ENCODE peak calls at places on chromosomes 1 and 21, in eight cellular contexts. P, C, T, I, S, G, A and Z are unnamed samples.

GRCh38 chr1:43949663-43950062 is 2.9 kb downstream of the IPO13 start:
- DNase-seq in P (no peak), C (no peak), T (no peak), I (no peak), S (no peak), G (no peak), A (no peak), Z (no peak)

GRCh38 chr1:119008483-119009299 is 20.5 kb upstream of the TBX15 start:
- DNase-seq in P (no peak), C (peak), T (peak), I (peak), S (peak), G (no peak), A (no peak), Z (no peak)

GRCh38 chr1:212749924-212750535 is 41.5 kb downstream of the NSL1 start:
- DNase-seq in P (no peak), C (no peak), T (peak), I (peak), S (peak), G (no peak), A (peak), Z (no peak)

GRCh38 chr1:231677442-231677841 is 50.9 kb downstream of the DISC1 start:
- DNase-seq in P (no peak), C (no peak), T (no peak), I (no peak), S (no peak), G (no peak), A (no peak), Z (no peak)

GRCh38 chr1:108521990-108522393 is 37.9 kb upstream of the EEIG2 start:
- DNase-seq in P (no peak), C (no peak), T (no peak), I (no peak), S (no peak), G (no peak), A (no peak), Z (no peak)

GRCh38 chr1:239719642-239720258 is 333.4 kb downstream of the CHRM3 start:
- DNase-seq in P (no peak), C (no peak), T (no peak), I (no peak), S (no peak), G (no peak), A (no peak), Z (no peak)

GRCh38 chr1:40404670-40405462 is 31.3 kb downstream of the SMAP2 start:
- DNase-seq in P (no peak), C (no peak), T (peak), I (peak), S (peak), G (no peak), A (peak), Z (no peak)

GRCh38 chr1:226995064-226995965 is 55.2 kb downstream of the COQ8A start:
- DNase-seq in P (no peak), C (no peak), T (no peak), I (no peak), S (no peak), G (no peak), A (no peak), Z (no peak)

GRCh38 chr1:905071-905749 is 18.5 kb upstream of the SAMD11 start:
- DNase-seq in P (no peak), C (peak), T (no peak), I (no peak), S (no peak), G (peak), A (no peak), Z (peak)

GRCh38 chr1:112938188-112938587 is 17.8 kb downstream of the SLC16A1 start:
- DNase-seq in P (no peak), C (no peak), T (no peak), I (no peak), S (peak), G (no peak), A (no peak), Z (no peak)

GRCh38 chr1:170604065-170604464 is 59.9 kb upstream of the PRRX1 start:
- DNase-seq in P (no peak), C (no peak), T (no peak), I (no peak), S (no peak), G (no peak), A (no peak), Z (no peak)

GRCh38 chr1:159079518-159079917 is 3.0 kb upstream of the AIM2 start:
- DNase-seq in P (no peak), C (no peak), T (no peak), I (no peak), S (no peak), G (no peak), A (no peak), Z (no peak)

GRCh38 chr21:26050857-26051256 is 119.7 kb downstream of the APP start:
- DNase-seq in P (no peak), C (no peak), T (no peak), I (no peak), S (no peak), G (no peak), A (no peak), Z (no peak)

GRCh38 chr1:156832434-156832833 is 15.8 kb upstream of the SH2D2A start:
- DNase-seq in P (no peak), C (no peak), T (no peak), I (no peak), S (no peak), G (no peak), A (no peak), Z (no peak)

GRCh38 chr1:56709269-56709880 is 64.3 kb downstream of the PRKAA2 start:
- DNase-seq in P (no peak), C (no peak), T (peak), I (peak), S (peak), G (no peak), A (no peak), Z (no peak)

GRCh38 chr1:169012416-169012815 is 94.1 kb upstream of the ATP1B1 start:
- DNase-seq in P (no peak), C (no peak), T (no peak), I (no peak), S (no peak), G (no peak), A (no peak), Z (no peak)

GRCh38 chr1:174605198-174605597 is 157.4 kb downstream of the GPR52 start:
- DNase-seq in P (no peak), C (no peak), T (no peak), I (no peak), S (no peak), G (no peak), A (no peak), Z (no peak)

GRCh38 chr1:37793773-37794371 is at the start of gene MANEAL:
- DNase-seq in P (no peak), C (peak), T (no peak), I (peak), S (peak), G (peak), A (no peak), Z (peak)

GRCh38 chr1:32273389-32274208 is 18.3 kb upstream of the HDAC1 start:
- DNase-seq in P (no peak), C (no peak), T (no peak), I (peak), S (no peak), G (no peak), A (peak), Z (no peak)

GRCh38 chr21:45265721-45266517 is 21.8 kb downstream of the POFUT2 start:
- DNase-seq in P (no peak), C (peak), T (no peak), I (no peak), S (no peak), G (no peak), A (no peak), Z (no peak)

GRCh38 chr1:226870323-226871046 is at the start of gene PSEN2:
- DNase-seq in P (peak), C (peak), T (no peak), I (peak), S (peak), G (peak), A (no peak), Z (peak)

GRCh38 chr1:160827418-160827817 is 31.4 kb downstream of the LY9 start:
- DNase-seq in P (no peak), C (no peak), T (no peak), I (no peak), S (no peak), G (peak), A (no peak), Z (peak)

GRCh38 chr1:64263335-64263734 is 59.9 kb downstream of the UBE2U start:
- DNase-seq in P (peak), C (no peak), T (no peak), I (no peak), S (no peak), G (no peak), A (peak), Z (no peak)

GRCh38 chr1:182101415-182102041 is 40.0 kb upstream of the ZNF648 start:
- DNase-seq in P (no peak), C (no peak), T (no peak), I (peak), S (no peak), G (peak), A (peak), Z (no peak)

GRCh38 chr1:165060285-165060793 is 296.2 kb downstream of the LMX1A start:
- DNase-seq in P (no peak), C (no peak), T (no peak), I (no peak), S (no peak), G (no peak), A (no peak), Z (no peak)

GRCh38 chr1:190067592-190067991 is 410.1 kb downstream of the BRINP3 start:
- DNase-seq in P (no peak), C (no peak), T (no peak), I (peak), S (peak), G (no peak), A (no peak), Z (no peak)

GRCh38 chr1:91548382-91549040 is 47.9 kb downstream of the CDC7 start:
- DNase-seq in P (no peak), C (no peak), T (no peak), I (no peak), S (no peak), G (no peak), A (no peak), Z (no peak)

GRCh38 chr1:5938068-5938740 is 54.0 kb downstream of the NPHP4 start:
- DNase-seq in P (no peak), C (peak), T (peak), I (no peak), S (peak), G (no peak), A (no peak), Z (no peak)

GRCh38 chr1:112695276-112695675 is 11.7 kb downstream of the RHOC start:
- DNase-seq in P (no peak), C (no peak), T (no peak), I (no peak), S (no peak), G (no peak), A (no peak), Z (no peak)

GRCh38 chr1:197127513-197127912 is 19.0 kb downstream of the ASPM start:
- DNase-seq in P (no peak), C (no peak), T (no peak), I (no peak), S (no peak), G (no peak), A (no peak), Z (no peak)

GRCh38 chr1:16420719-16421118 is 16.5 kb downstream of the SPATA21 start:
- DNase-seq in P (no peak), C (no peak), T (no peak), I (no peak), S (no peak), G (no peak), A (no peak), Z (no peak)

GRCh38 chr1:94039514-94039870 is 81.5 kb downstream of the ABCA4 start:
- DNase-seq in P (peak), C (peak), T (no peak), I (peak), S (peak), G (peak), A (peak), Z (peak)

DNA sequence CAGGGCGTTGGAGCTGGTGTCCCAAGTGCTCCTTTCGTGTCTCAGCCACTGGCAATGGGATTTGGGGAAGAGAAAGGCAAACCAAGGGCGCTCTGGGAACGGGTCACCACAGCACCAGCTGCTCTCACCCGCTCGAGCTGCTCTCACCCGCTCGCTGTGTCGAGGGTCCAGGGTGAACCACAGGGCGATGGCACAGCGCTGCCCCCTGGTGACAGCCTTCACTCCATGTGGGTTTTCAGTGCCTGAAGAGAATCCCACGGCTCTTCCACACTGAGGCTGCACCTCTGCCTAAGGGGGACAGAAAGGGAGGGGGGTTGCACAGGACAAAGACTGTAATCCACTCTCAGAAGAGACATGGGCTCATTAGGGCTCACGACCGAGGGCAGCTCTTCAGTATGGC is 7.1 kb upstream of the CLDN19 start:
- DNase-seq in P (no peak), C (no peak), T (no peak), I (peak), S (no peak), G (no peak), A (no peak), Z (no peak)
- TF ChIP-seq CTCF in P (no peak), C (peak), T (peak), I (peak), S (peak), G (peak), A (peak), Z (peak)

GRCh38 chr1:30008998-30009657 is 714.3 kb downstream of the MATN1 start:
- DNase-seq in P (no peak), C (peak), T (peak), I (peak), S (no peak), G (no peak), A (no peak), Z (no peak)
- TF ChIP-seq CTCF in P (no peak), C (no peak), T (no peak), I (no peak), S (no peak), G (no peak), A (no peak), Z (no peak)

GRCh38 chr1:7341145-7341900 is 429.8 kb upstream of the VAMP3 start:
- DNase-seq in P (no peak), C (no peak), T (no peak), I (no peak), S (peak), G (no peak), A (no peak), Z (no peak)

GRCh38 chr1:7338439-7338838 is 432.7 kb upstream of the VAMP3 start:
- DNase-seq in P (no peak), C (peak), T (no peak), I (no peak), S (no peak), G (no peak), A (no peak), Z (no peak)

GRCh38 chr1:7339953-7340352 is 431.1 kb upstream of the VAMP3 start:
- DNase-seq in P (no peak), C (no peak), T (no peak), I (no peak), S (no peak), G (no peak), A (no peak), Z (no peak)

GRCh38 chr1:7335224-7335879 is 435.7 kb upstream of the VAMP3 start:
- DNase-seq in P (no peak), C (no peak), T (no peak), I (no peak), S (no peak), G (no peak), A (no peak), Z (no peak)

DNA sequence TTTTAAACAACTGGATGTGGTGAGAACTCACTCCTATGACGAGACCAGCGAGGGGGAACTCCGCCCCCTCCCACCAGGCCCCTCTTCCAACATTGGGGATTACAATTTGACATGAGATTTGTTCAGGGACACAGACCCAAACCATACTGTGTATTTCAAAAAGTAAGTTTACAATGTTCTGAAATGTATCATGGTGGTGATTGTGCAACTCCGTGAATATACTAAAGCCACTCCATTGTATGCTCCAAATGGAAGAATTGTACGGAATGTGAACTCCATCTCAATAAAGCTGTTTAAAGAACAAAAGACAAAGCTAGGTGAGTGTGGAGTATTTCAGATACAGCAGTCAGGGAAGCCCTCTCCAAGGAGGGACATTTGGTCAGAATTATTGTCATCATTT is 432.1 kb upstream of the VAMP3 start:
- DNase-seq in P (no peak), C (no peak), T (no peak), I (no peak), S (no peak), G (no peak), A (no peak), Z (no peak)
- TF ChIP-seq CTCF in P (no peak), C (no peak), T (no peak), I (no peak), S (no peak), G (no peak), A (no peak), Z (no peak)

GRCh38 chr1:53617382-53618217 is 121.4 kb downstream of the GLIS1 start:
- DNase-seq in P (no peak), C (peak), T (no peak), I (no peak), S (peak), G (no peak), A (no peak), Z (peak)

GRCh38 chr1:53619811-53620619 is 118.9 kb downstream of the GLIS1 start:
- DNase-seq in P (no peak), C (peak), T (no peak), I (no peak), S (peak), G (no peak), A (no peak), Z (peak)

GRCh38 chr1:53618218-53619087 is 120.5 kb downstream of the GLIS1 start:
- DNase-seq in P (no peak), C (peak), T (no peak), I (no peak), S (no peak), G (no peak), A (no peak), Z (no peak)

GRCh38 chr1:53620620-53620957 is 118.4 kb downstream of the GLIS1 start:
- DNase-seq in P (no peak), C (no peak), T (no peak), I (no peak), S (no peak), G (no peak), A (no peak), Z (no peak)

DNA sequence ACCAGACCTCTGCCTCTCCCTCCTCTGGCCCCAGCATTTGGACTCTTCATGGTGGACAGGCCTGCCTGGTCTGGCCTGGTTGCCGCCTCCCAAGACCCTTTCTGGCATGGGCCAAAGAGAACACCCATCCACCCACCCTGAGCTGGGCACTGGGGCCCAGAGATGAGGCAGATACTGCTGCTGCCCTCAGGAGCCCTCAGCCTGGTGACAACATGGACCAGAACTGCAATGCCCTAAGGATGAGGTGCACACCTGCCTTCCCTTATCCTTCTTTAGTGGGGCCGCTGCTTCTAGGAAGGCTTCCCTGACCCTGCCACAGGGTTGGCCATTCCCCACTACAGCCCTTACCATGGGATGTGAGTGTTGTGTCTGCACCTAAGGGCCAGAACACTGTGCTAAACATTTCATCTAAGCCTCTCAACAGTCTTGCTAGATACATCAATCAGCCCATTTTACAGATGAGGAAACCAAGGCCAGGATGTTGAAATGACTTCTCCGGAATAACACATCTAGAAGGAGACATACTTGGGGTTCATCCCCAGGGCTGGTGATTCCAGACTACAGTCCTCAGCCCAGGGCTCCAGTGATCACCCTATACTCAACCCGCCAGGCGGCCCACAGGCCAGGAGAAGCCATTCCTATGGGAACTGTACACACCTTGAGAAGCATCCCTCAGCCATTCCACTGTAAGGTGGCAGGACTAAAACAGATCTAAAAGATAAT is 119.7 kb downstream of the GLIS1 start:
- DNase-seq in P (no peak), C (peak), T (no peak), I (no peak), S (no peak), G (no peak), A (no peak), Z (no peak)
- TF ChIP-seq CTCF in P (no peak), C (no peak), T (no peak), I (no peak), S (no peak), G (no peak), A (no peak), Z (no peak)

GRCh38 chr1:23916209-23917131 is 3.3 kb upstream of the CNR2 start:
- DNase-seq in P (peak), C (peak), T (peak), I (peak), S (peak), G (peak), A (no peak), Z (peak)
- TF ChIP-seq CTCF in P (no peak), C (peak), T (peak), I (peak), S (peak), G (peak), A (peak), Z (peak)